ENCODE peak calls at places on chromosome 22, in six cellular contexts. One of them, this sample, is unnamed.
A peak's percentile ranks its signal among the peaks of the same experiment; 100 is the strongest.

GRCh38 chr22:49833340-49834007 is 5.8 kb upstream of the BRD1 start:
- DNase-seq in A549: no peak
- DNase-seq in lung: peak; percentile 81
- DNase-seq in mesendoderm: no peak
- DNase-seq in upper lobe of right lung: no peak
- DNase-seq in SJSA1: no peak
- DNase-seq in this sample: no peak

GRCh38 chr22:21907638-21908522 is 40.4 kb upstream of the MAPK1 start:
- DNase-seq in upper lobe of right lung: no peak
- DNase-seq in A549: no peak
- DNase-seq in SJSA1: no peak
- DNase-seq in lung: no peak
- DNase-seq in mesendoderm: no peak
- DNase-seq in this sample: no peak

GRCh38 chr22:21736084-21736642 is 569 bp upstream of the YPEL1 start:
- DNase-seq in upper lobe of right lung: no peak
- DNase-seq in A549: no peak
- DNase-seq in mesendoderm: no peak
- DNase-seq in lung: no peak
- DNase-seq in SJSA1: no peak
- DNase-seq in this sample: no peak

GRCh38 chr22:43625242-43625641 is 186.9 kb downstream of the EFCAB6 start:
- DNase-seq in mesendoderm: no peak
- DNase-seq in SJSA1: no peak
- DNase-seq in A549: peak; percentile 77
- DNase-seq in lung: no peak
- DNase-seq in upper lobe of right lung: no peak
- DNase-seq in this sample: no peak

GRCh38 chr22:28955817-28956216 is 72.4 kb downstream of the ZNRF3 start:
- DNase-seq in A549: no peak
- DNase-seq in mesendoderm: no peak
- DNase-seq in lung: no peak
- DNase-seq in SJSA1: no peak
- DNase-seq in upper lobe of right lung: no peak
- DNase-seq in this sample: no peak

GRCh38 chr22:17065433-17065832 is 19.4 kb upstream of the IL17RA start:
- DNase-seq in mesendoderm: no peak
- DNase-seq in upper lobe of right lung: no peak
- DNase-seq in A549: no peak
- DNase-seq in SJSA1: no peak
- DNase-seq in lung: no peak
- DNase-seq in this sample: no peak

GRCh38 chr22:30717331-30717921 is 22.8 kb downstream of the OSBP2 start:
- DNase-seq in SJSA1: peak; percentile 50
- DNase-seq in mesendoderm: no peak
- DNase-seq in lung: no peak
- DNase-seq in upper lobe of right lung: no peak
- DNase-seq in A549: peak; percentile 6
- DNase-seq in this sample: no peak

GRCh38 chr22:18060646-18061620 is 16.9 kb upstream of the PEX26 start:
- DNase-seq in upper lobe of right lung: peak; percentile 45
- DNase-seq in SJSA1: peak; percentile 29
- DNase-seq in mesendoderm: peak; percentile 78
- DNase-seq in A549: peak; percentile 80
- DNase-seq in lung: no peak
- DNase-seq in this sample: no peak

GRCh38 chr22:27581688-27582087 is 219.9 kb downstream of the MN1 start:
- DNase-seq in mesendoderm: no peak
- DNase-seq in lung: peak; percentile 67
- DNase-seq in upper lobe of right lung: no peak
- DNase-seq in A549: no peak
- DNase-seq in SJSA1: no peak
- DNase-seq in this sample: no peak

GRCh38 chr22:47032091-47032943 is 269.9 kb downstream of the TBC1D22A start:
- DNase-seq in mesendoderm: no peak
- DNase-seq in upper lobe of right lung: peak; percentile 79
- DNase-seq in SJSA1: no peak
- DNase-seq in lung: peak; percentile 44
- DNase-seq in A549: no peak
- DNase-seq in this sample: no peak

GRCh38 chr22:43466710-43467109 is 54.9 kb downstream of the MPPED1 start:
- DNase-seq in upper lobe of right lung: peak; percentile 22
- DNase-seq in mesendoderm: no peak
- DNase-seq in SJSA1: no peak
- DNase-seq in lung: no peak
- DNase-seq in A549: no peak
- DNase-seq in this sample: no peak

GRCh38 chr22:46050451-46050845 is 73.5 kb upstream of the WNT7B start:
- DNase-seq in mesendoderm: no peak
- DNase-seq in A549: no peak
- DNase-seq in SJSA1: no peak
- DNase-seq in lung: no peak
- DNase-seq in upper lobe of right lung: no peak
- DNase-seq in this sample: no peak

GRCh38 chr22:20291604-20292063 is 23.5 kb upstream of the RTN4R start:
- DNase-seq in A549: no peak
- DNase-seq in lung: no peak
- DNase-seq in SJSA1: no peak
- DNase-seq in mesendoderm: no peak
- DNase-seq in upper lobe of right lung: no peak
- DNase-seq in this sample: no peak

GRCh38 chr22:27573992-27574391 is 227.6 kb downstream of the MN1 start:
- DNase-seq in lung: no peak
- DNase-seq in SJSA1: no peak
- DNase-seq in A549: no peak
- DNase-seq in upper lobe of right lung: no peak
- DNase-seq in mesendoderm: no peak
- DNase-seq in this sample: no peak

GRCh38 chr22:21936151-21936778 is 16.4 kb downstream of the PPM1F start:
- DNase-seq in mesendoderm: no peak
- DNase-seq in A549: no peak
- DNase-seq in SJSA1: no peak
- DNase-seq in upper lobe of right lung: peak; percentile 74
- DNase-seq in lung: peak; percentile 65
- DNase-seq in this sample: no peak

GRCh38 chr22:22894740-22895731 is 7.4 kb downstream of the IGLL5 start:
- DNase-seq in lung: no peak
- DNase-seq in A549: no peak
- DNase-seq in mesendoderm: no peak
- DNase-seq in SJSA1: no peak
- DNase-seq in upper lobe of right lung: peak; percentile 32
- DNase-seq in this sample: no peak

GRCh38 chr22:30245985-30246901 is at the start of gene LIF:
- DNase-seq in SJSA1: no peak
- DNase-seq in lung: no peak
- DNase-seq in A549: no peak
- DNase-seq in upper lobe of right lung: no peak
- DNase-seq in mesendoderm: peak; percentile 49
- DNase-seq in this sample: no peak

GRCh38 chr22:42697542-42698013 is 23.1 kb downstream of the A4GALT start:
- DNase-seq in SJSA1: peak; percentile 80
- DNase-seq in upper lobe of right lung: no peak
- DNase-seq in mesendoderm: peak; percentile 79
- DNase-seq in A549: peak; percentile 79
- DNase-seq in lung: no peak
- DNase-seq in this sample: no peak

GRCh38 chr22:47564651-47565050 is 802.2 kb downstream of the TBC1D22A start:
- DNase-seq in mesendoderm: no peak
- DNase-seq in upper lobe of right lung: no peak
- DNase-seq in SJSA1: no peak
- DNase-seq in lung: no peak
- DNase-seq in A549: no peak
- DNase-seq in this sample: no peak

GRCh38 chr22:36162127-36163034 is 1.8 kb upstream of the APOL3 start:
- DNase-seq in mesendoderm: no peak
- DNase-seq in A549: no peak
- DNase-seq in upper lobe of right lung: no peak
- DNase-seq in SJSA1: no peak
- DNase-seq in lung: no peak
- DNase-seq in this sample: no peak

GRCh38 chr22:41532908-41533825 is 11.1 kb downstream of the POLR3H start:
- DNase-seq in lung: peak; percentile 62
- DNase-seq in mesendoderm: peak; percentile 82
- DNase-seq in SJSA1: no peak
- DNase-seq in upper lobe of right lung: peak; percentile 83
- DNase-seq in A549: peak; percentile 54
- DNase-seq in this sample: no peak

GRCh38 chr22:24686280-24686679 is 83.3 kb downstream of the GGT1 start:
- DNase-seq in SJSA1: no peak
- DNase-seq in A549: no peak
- DNase-seq in upper lobe of right lung: no peak
- DNase-seq in lung: no peak
- DNase-seq in mesendoderm: no peak
- DNase-seq in this sample: no peak
- H3K4me1 ChIP-seq in SJSA1: peaks cover 17% of the 10 kb centered on the region
- H3K4me1 ChIP-seq in A549: peaks cover 4% of the 10 kb centered on the region
- H3K4me1 ChIP-seq in upper lobe of right lung: peaks cover 3% of the 10 kb centered on the region
- H3K4me1 ChIP-seq in lung: no peaks in the 10 kb centered on the region
- H3K4me1 ChIP-seq in mesendoderm: no peaks in the 10 kb centered on the region
- H3K4me1 ChIP-seq in this sample: no peaks in the 10 kb centered on the region

GRCh38 chr22:25104367-25104766 is 95.3 kb upstream of the CRYBB3 start:
- DNase-seq in A549: no peak
- DNase-seq in upper lobe of right lung: no peak
- DNase-seq in mesendoderm: no peak
- DNase-seq in SJSA1: no peak
- DNase-seq in lung: no peak
- DNase-seq in this sample: no peak

GRCh38 chr22:25100972-25101371 is 98.7 kb upstream of the CRYBB3 start:
- DNase-seq in A549: no peak
- DNase-seq in upper lobe of right lung: no peak
- DNase-seq in mesendoderm: peak; percentile 19
- DNase-seq in lung: no peak
- DNase-seq in SJSA1: no peak
- DNase-seq in this sample: no peak

GRCh38 chr22:25101986-25102385 is 97.7 kb upstream of the CRYBB3 start:
- DNase-seq in SJSA1: no peak
- DNase-seq in A549: no peak
- DNase-seq in mesendoderm: no peak
- DNase-seq in lung: no peak
- DNase-seq in upper lobe of right lung: no peak
- DNase-seq in this sample: no peak

GRCh38 chr22:25100402-25100801 is 99.3 kb upstream of the CRYBB3 start:
- DNase-seq in SJSA1: no peak
- DNase-seq in lung: no peak
- DNase-seq in upper lobe of right lung: no peak
- DNase-seq in A549: no peak
- DNase-seq in mesendoderm: no peak
- DNase-seq in this sample: no peak

DNA sequence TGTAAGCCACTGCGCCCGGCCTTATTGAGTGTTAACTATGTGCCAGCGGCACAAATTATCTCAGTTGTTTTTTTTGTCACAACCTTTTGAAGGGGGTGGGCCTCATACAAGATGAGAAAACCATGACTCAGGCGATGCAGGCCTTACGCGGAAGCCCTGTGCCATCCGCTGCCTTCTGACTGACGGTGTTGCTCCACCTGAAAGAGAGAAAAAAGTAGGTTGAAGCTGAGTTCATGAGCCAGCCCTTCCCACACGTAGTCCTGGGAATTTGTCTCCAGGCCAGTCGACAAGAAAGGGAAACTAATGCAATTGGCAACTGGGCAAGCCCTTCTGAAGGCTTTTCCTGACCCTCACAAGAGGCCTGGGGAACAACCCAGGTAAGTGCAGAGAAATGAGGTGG is 96.9 kb upstream of the CRYBB3 start:
- DNase-seq in SJSA1: no peak
- DNase-seq in upper lobe of right lung: no peak
- DNase-seq in mesendoderm: no peak
- DNase-seq in lung: no peak
- DNase-seq in A549: no peak
- DNase-seq in this sample: no peak
- H3K4me1 ChIP-seq in SJSA1: no peaks in the 10 kb centered on the region
- H3K4me1 ChIP-seq in upper lobe of right lung: no peaks in the 10 kb centered on the region
- H3K4me1 ChIP-seq in mesendoderm: no peaks in the 10 kb centered on the region
- H3K4me1 ChIP-seq in lung: no peaks in the 10 kb centered on the region
- H3K4me1 ChIP-seq in A549: no peaks in the 10 kb centered on the region
- H3K4me1 ChIP-seq in this sample: peaks cover 4% of the 10 kb centered on the region

GRCh38 chr22:24154826-24155225 is 26.5 kb upstream of the SUSD2 start:
- DNase-seq in SJSA1: no peak
- DNase-seq in upper lobe of right lung: no peak
- DNase-seq in mesendoderm: no peak
- DNase-seq in lung: no peak
- DNase-seq in A549: no peak
- DNase-seq in this sample: no peak
- H3K4me1 ChIP-seq in SJSA1: peaks cover 52% of the 10 kb centered on the region
- H3K4me1 ChIP-seq in upper lobe of right lung: peaks cover 56% of the 10 kb centered on the region
- H3K4me1 ChIP-seq in mesendoderm: peaks cover 8% of the 10 kb centered on the region
- H3K4me1 ChIP-seq in lung: peaks cover 25% of the 10 kb centered on the region
- H3K4me1 ChIP-seq in A549: peaks cover 14% of the 10 kb centered on the region
- H3K4me1 ChIP-seq in this sample: peaks cover 8% of the 10 kb centered on the region

GRCh38 chr22:39913886-39914285 is 13.0 kb downstream of the GRAP2 start:
- DNase-seq in mesendoderm: no peak
- DNase-seq in upper lobe of right lung: no peak
- DNase-seq in lung: no peak
- DNase-seq in A549: no peak
- DNase-seq in SJSA1: no peak
- DNase-seq in this sample: no peak

GRCh38 chr22:39908737-39909136 is 7.9 kb downstream of the GRAP2 start:
- DNase-seq in A549: no peak
- DNase-seq in mesendoderm: no peak
- DNase-seq in upper lobe of right lung: no peak
- DNase-seq in SJSA1: no peak
- DNase-seq in lung: no peak
- DNase-seq in this sample: no peak

GRCh38 chr22:39908121-39908520 is 7.2 kb downstream of the GRAP2 start:
- DNase-seq in upper lobe of right lung: no peak
- DNase-seq in SJSA1: no peak
- DNase-seq in A549: no peak
- DNase-seq in lung: no peak
- DNase-seq in mesendoderm: no peak
- DNase-seq in this sample: no peak

GRCh38 chr22:39913321-39913720 is 12.4 kb downstream of the GRAP2 start:
- DNase-seq in A549: no peak
- DNase-seq in upper lobe of right lung: no peak
- DNase-seq in SJSA1: no peak
- DNase-seq in lung: no peak
- DNase-seq in mesendoderm: no peak
- DNase-seq in this sample: no peak

DNA sequence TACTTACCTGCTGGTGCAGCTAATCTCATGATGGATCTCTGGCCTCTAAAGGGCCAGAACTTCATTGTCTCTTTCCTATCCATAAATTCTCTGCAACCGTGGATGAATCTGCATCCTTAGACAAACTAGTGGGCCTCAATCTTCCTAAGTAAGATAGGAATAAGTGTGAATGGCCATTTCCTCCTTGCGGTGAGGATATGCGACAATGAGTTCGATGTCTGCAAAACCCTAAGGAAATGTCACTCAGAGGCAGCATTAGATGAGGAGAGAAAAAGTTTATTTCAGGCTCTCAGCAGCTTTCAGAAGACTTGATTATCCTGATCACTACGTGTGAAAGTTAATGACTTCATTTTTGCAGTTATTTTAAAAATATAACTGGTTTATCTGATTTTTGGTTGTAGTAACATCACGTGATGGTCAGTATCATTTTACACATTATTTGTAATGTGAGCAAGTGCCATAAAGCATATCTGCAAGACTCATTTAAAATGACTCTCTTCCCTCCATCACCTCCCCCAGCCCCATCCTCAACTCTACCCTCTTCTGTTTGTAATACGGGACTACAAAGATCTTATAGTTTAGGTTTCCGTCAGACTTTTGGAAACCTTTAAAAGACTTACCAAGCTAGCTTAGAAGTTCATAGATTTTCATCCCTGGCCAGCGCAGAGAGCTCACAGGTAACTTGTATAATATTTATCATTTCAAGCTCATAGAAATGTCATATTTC is 10.2 kb downstream of the GRAP2 start:
- DNase-seq in mesendoderm: no peak
- DNase-seq in upper lobe of right lung: no peak
- DNase-seq in SJSA1: no peak
- DNase-seq in lung: no peak
- DNase-seq in A549: no peak
- DNase-seq in this sample: no peak
- H3K4me1 ChIP-seq in mesendoderm: no peaks in the 10 kb centered on the region
- H3K4me1 ChIP-seq in upper lobe of right lung: no peaks in the 10 kb centered on the region
- H3K4me1 ChIP-seq in SJSA1: no peaks in the 10 kb centered on the region
- H3K4me1 ChIP-seq in lung: no peaks in the 10 kb centered on the region
- H3K4me1 ChIP-seq in A549: no peaks in the 10 kb centered on the region
- H3K4me1 ChIP-seq in this sample: peaks cover 3% of the 10 kb centered on the region

This sample was measured in iPS DF 6.9.